ENCODE peak calls at places on chromosomes 12 and 14, in nine cellular contexts. Y is lower leg skin, G is GM12878, C is chondrocyte, D is foreskin fibroblast, H is IMR-90, B is upper lobe of right lung, V is AG09309, Q is mucosa of descending colon. K is an unnamed sample.

GRCh38 chr14:91872011-91872476 is 4.7 kb upstream of the TC2N start:
- DNase-seq in Y (no peak), G (peak; percentile 64), C (no peak), D (no peak), H (no peak), B (peak; percentile 76), V (no peak), Q (no peak), K (no peak)

GRCh38 chr12:112261559-112261958 is 120.7 kb downstream of the HECTD4 start:
- DNase-seq in Y (no peak), G (no peak), C (no peak), D (no peak), H (no peak), B (no peak), V (no peak), Q (no peak), K (no peak)

GRCh38 chr12:111174283-111175108 is 194.4 kb downstream of the PHETA1 start:
- DNase-seq in Y (no peak), G (no peak), C (no peak), D (no peak), H (no peak), B (no peak), V (no peak), Q (no peak), K (no peak)

GRCh38 chr14:47442206-47442605 is 233.2 kb downstream of the MDGA2 start:
- DNase-seq in Y (no peak), G (no peak), C (no peak), D (no peak), H (no peak), B (no peak), V (no peak), Q (no peak), K (no peak)

GRCh38 chr14:70779667-70780066 is 29.6 kb downstream of the MAP3K9 start:
- DNase-seq in Y (peak; percentile 25), G (no peak), C (no peak), D (no peak), H (no peak), B (no peak), V (no peak), Q (no peak), K (peak; percentile 45)

GRCh38 chr12:17416748-17417147 is 673.2 kb downstream of the RERGL start:
- DNase-seq in Y (no peak), G (no peak), C (no peak), D (no peak), H (no peak), B (no peak), V (no peak), Q (no peak), K (no peak)

GRCh38 chr14:89256273-89256672 is 160.8 kb downstream of the FOXN3 start:
- DNase-seq in Y (peak; percentile 53), G (no peak), C (no peak), D (no peak), H (no peak), B (no peak), V (no peak), Q (no peak), K (no peak)

GRCh38 chr14:89270439-89271227 is 146.4 kb downstream of the FOXN3 start:
- DNase-seq in Y (no peak), G (peak; percentile 30), C (no peak), D (no peak), H (no peak), B (peak; percentile 68), V (no peak), Q (peak; percentile 77), K (no peak)

GRCh38 chr12:3323002-3323685 is 167.9 kb upstream of the PRMT8 start:
- DNase-seq in Y (no peak), G (no peak), C (no peak), D (no peak), H (no peak), B (no peak), V (no peak), Q (no peak), K (no peak)

GRCh38 chr12:71208053-71208685 is 50.4 kb upstream of the TSPAN8 start:
- DNase-seq in Y (no peak), G (no peak), C (no peak), D (peak; percentile 5), H (no peak), B (no peak), V (no peak), Q (no peak), K (no peak)

GRCh38 chr12:57625261-57626032 is 7.6 kb downstream of the B4GALNT1 start:
- DNase-seq in Y (peak; percentile 72), G (no peak), C (no peak), D (no peak), H (no peak), B (no peak), V (no peak), Q (no peak), K (no peak)

GRCh38 chr14:56733396-56733795 is 76.9 kb downstream of the OTX2 start:
- DNase-seq in Y (no peak), G (no peak), C (no peak), D (no peak), H (no peak), B (no peak), V (no peak), Q (no peak), K (no peak)

GRCh38 chr12:108333898-108334699 is 5.0 kb downstream of the CMKLR1 start:
- DNase-seq in Y (no peak), G (peak; percentile 84), C (no peak), D (peak; percentile 18), H (peak; percentile 15), B (no peak), V (peak; percentile 56), Q (no peak), K (peak; percentile 38)

GRCh38 chr14:74684444-74684843 is 28.4 kb downstream of the AREL1 start:
- DNase-seq in Y (no peak), G (peak; percentile 36), C (no peak), D (no peak), H (no peak), B (no peak), V (no peak), Q (no peak), K (no peak)

GRCh38 chr14:36271939-36272907 is 48.2 kb downstream of the MBIP start:
- DNase-seq in Y (no peak), G (no peak), C (no peak), D (peak; percentile 46), H (peak; percentile 5), B (peak; percentile 70), V (no peak), Q (no peak), K (peak; percentile 14)

GRCh38 chr14:98167253-98167652 is 1104.7 kb downstream of the BCL11B start:
- DNase-seq in Y (no peak), G (no peak), C (no peak), D (no peak), H (no peak), B (no peak), V (no peak), Q (no peak), K (no peak)
- TF ChIP-seq CTCF in Y (no peak), G (no peak), C (no peak), D (no peak), H (no peak), B (no peak), V (no peak), Q (no peak), K (no peak)

GRCh38 chr14:51883232-51883631 is 22.8 kb downstream of the GNG2 start:
- DNase-seq in Y (no peak), G (no peak), C (no peak), D (no peak), H (no peak), B (no peak), V (no peak), Q (no peak), K (no peak)
- TF ChIP-seq CTCF in Y (no peak), G (no peak), C (no peak), D (no peak), H (no peak), B (no peak), V (no peak), Q (no peak), K (no peak)

DNA sequence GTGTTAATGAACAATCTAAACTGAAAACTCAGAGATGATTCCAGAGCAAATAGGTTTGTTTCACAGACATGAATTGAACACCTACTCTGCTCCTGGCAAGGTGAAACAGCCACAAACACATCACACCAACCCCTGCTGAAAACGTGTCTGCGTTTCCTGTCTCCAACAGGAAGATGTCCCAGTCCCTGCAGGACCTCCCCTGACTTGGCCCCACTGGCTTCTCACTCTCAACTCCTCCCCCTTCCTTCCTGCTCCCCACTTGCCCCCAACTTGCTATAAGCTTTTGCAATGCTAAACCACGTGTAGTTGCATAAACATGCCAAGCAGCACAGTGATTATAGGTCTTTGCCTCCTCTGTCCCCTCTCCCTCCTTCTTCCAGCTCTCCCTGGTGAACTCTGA is 567.6 kb downstream of the BCL11B start:
- DNase-seq in Y (no peak), G (no peak), C (no peak), D (no peak), H (no peak), B (no peak), V (no peak), Q (no peak), K (no peak)
- TF ChIP-seq CTCF in Y (no peak), G (no peak), C (no peak), D (no peak), H (no peak), B (no peak), V (no peak), Q (no peak), K (no peak)

GRCh38 chr14:102295301-102295700 is 9.7 kb downstream of the MOK start:
- DNase-seq in Y (no peak), G (no peak), C (no peak), D (peak; percentile 28), H (peak; percentile 41), B (no peak), V (no peak), Q (no peak), K (no peak)
- TF ChIP-seq CTCF in Y (no peak), G (no peak), C (peak; percentile 31), D (peak; percentile 31), H (peak; percentile 38), B (no peak), V (peak; percentile 47), Q (no peak), K (no peak)

GRCh38 chr14:44291516-44291915 is 215.6 kb downstream of the FSCB start:
- DNase-seq in Y (no peak), G (no peak), C (no peak), D (no peak), H (no peak), B (no peak), V (no peak), Q (no peak), K (no peak)
- TF ChIP-seq CTCF in Y (no peak), G (no peak), C (no peak), D (no peak), H (no peak), B (no peak), V (no peak), Q (no peak), K (no peak)

GRCh38 chr12:49298160-49298559 is 3.2 kb downstream of the PRPH start:
- DNase-seq in Y (no peak), G (no peak), C (peak; percentile 37), D (peak; percentile 19), H (no peak), B (no peak), V (no peak), Q (no peak), K (no peak)
- TF ChIP-seq CTCF in Y (no peak), G (peak; percentile 26), C (peak; percentile 41), D (no peak), H (peak; percentile 10), B (no peak), V (no peak), Q (no peak), K (no peak)

GRCh38 chr14:32104803-32105202 is 27.7 kb downstream of the ARHGAP5 start:
- DNase-seq in Y (no peak), G (no peak), C (no peak), D (no peak), H (no peak), B (no peak), V (no peak), Q (no peak), K (no peak)
- TF ChIP-seq CTCF in Y (no peak), G (no peak), C (peak; percentile 15), D (no peak), H (no peak), B (no peak), V (no peak), Q (no peak), K (no peak)

K was measured in dorsolateral prefrontal cortex.